ENCODE peak calls at places on chromosomes 6 and 20, in nine cellular contexts. L, A, J, G, U, K, E, W and F are unnamed samples.

GRCh38 chr20:63701329-63702035 is 5.0 kb downstream of the TNFRSF6B start:
- DNase-seq in L (peak; percentile 48), A (no peak), J (no peak), G (peak; percentile 10), U (no peak), K (no peak), E (no peak), W (no peak), F (no peak)

GRCh38 chr6:136036071-136036380 is 184.5 kb downstream of the PDE7B start:
- DNase-seq in L (no peak), A (no peak), J (no peak), G (no peak), U (no peak), K (no peak), E (no peak), W (no peak), F (no peak)

GRCh38 chr20:50759678-50760077 is 28.3 kb downstream of the PARD6B start:
- DNase-seq in L (no peak), A (no peak), J (no peak), G (no peak), U (no peak), K (no peak), E (no peak), W (no peak), F (no peak)

GRCh38 chr6:100731411-100731810 is 149.7 kb downstream of the ASCC3 start:
- DNase-seq in L (no peak), A (no peak), J (no peak), G (no peak), U (no peak), K (no peak), E (no peak), W (no peak), F (no peak)

GRCh38 chr6:2841264-2842138 is at the start of gene SERPINB1:
- DNase-seq in L (peak; percentile 95), A (peak; percentile 87), J (peak; percentile 77), G (peak; percentile 68), U (peak; percentile 97), K (peak; percentile 96), E (peak; percentile 57), W (peak; percentile 91), F (peak; percentile 89)

GRCh38 chr20:38418509-38419204 is 16.5 kb downstream of the SNHG17 start:
- DNase-seq in L (peak; percentile 81), A (no peak), J (no peak), G (no peak), U (peak; percentile 40), K (no peak), E (no peak), W (no peak), F (no peak)

GRCh38 chr20:37316116-37316774 is 26.8 kb downstream of the MANBAL start:
- DNase-seq in L (no peak), A (no peak), J (peak; percentile 81), G (no peak), U (no peak), K (peak; percentile 37), E (no peak), W (no peak), F (peak; percentile 74)

GRCh38 chr6:37109714-37110454 is 60.1 kb upstream of the PIM1 start:
- DNase-seq in L (no peak), A (no peak), J (no peak), G (no peak), U (no peak), K (peak; percentile 30), E (no peak), W (no peak), F (no peak)

GRCh38 chr20:62482136-62482833 is 6.5 kb upstream of the GATA5 start:
- DNase-seq in L (no peak), A (no peak), J (no peak), G (no peak), U (no peak), K (peak; percentile 21), E (no peak), W (no peak), F (no peak)